ENCODE peak calls at places on chromosome 16, in five cellular contexts. N, G, A, Q and I are unnamed samples.

GRCh38 chr16:78303946-78304345 is 204.5 kb downstream of the WWOX start:
- DNase-seq in N (no peak), G (no peak), A (no peak), Q (no peak), I (peak)

GRCh38 chr16:11327277-11328171 is 17.7 kb upstream of the RMI2 start:
- DNase-seq in N (no peak), G (no peak), A (no peak), Q (no peak), I (no peak)

GRCh38 chr16:66484453-66485213 is 57.5 kb downstream of the BEAN1 start:
- DNase-seq in N (no peak), G (no peak), A (no peak), Q (no peak), I (no peak)

GRCh38 chr16:62254847-62255246 is 218.6 kb upstream of the CDH8 start:
- DNase-seq in N (no peak), G (no peak), A (no peak), Q (no peak), I (no peak)

GRCh38 chr16:29815032-29815721 is 775 bp upstream of the PAGR1 start:
- DNase-seq in N (no peak), G (no peak), A (no peak), Q (no peak), I (no peak)

GRCh38 chr16:81838794-81839193 is 59.7 kb downstream of the PLCG2 start:
- DNase-seq in N (no peak), G (no peak), A (no peak), Q (no peak), I (no peak)

GRCh38 chr16:66406534-66407368 is 20.3 kb upstream of the BEAN1 start:
- DNase-seq in N (peak), G (no peak), A (peak), Q (peak), I (peak)

GRCh38 chr16:28218109-28218508 is 6.3 kb upstream of the XPO6 start:
- DNase-seq in N (peak), G (peak), A (peak), Q (peak), I (no peak)

GRCh38 chr16:12513057-12513790 is 290.5 kb downstream of the CPPED1 start:
- DNase-seq in N (no peak), G (no peak), A (no peak), Q (no peak), I (no peak)

GRCh38 chr16:525520-526180 is 1.9 kb upstream of the CAPN15 start:
- DNase-seq in N (no peak), G (peak), A (no peak), Q (no peak), I (no peak)

GRCh38 chr16:82192665-82193064 is 22.6 kb upstream of the MPHOSPH6 start:
- DNase-seq in N (peak), G (peak), A (no peak), Q (no peak), I (no peak)

GRCh38 chr16:50462793-50463507 is 85.2 kb upstream of the NKD1 start:
- DNase-seq in N (no peak), G (no peak), A (peak), Q (no peak), I (no peak)

GRCh38 chr16:50675686-50676610 is 5.2 kb downstream of the SNX20 start:
- DNase-seq in N (no peak), G (no peak), A (no peak), Q (peak), I (no peak)

GRCh38 chr16:75260856-75261589 is 9.6 kb upstream of the BCAR1 start:
- DNase-seq in N (no peak), G (no peak), A (no peak), Q (no peak), I (no peak)

GRCh38 chr16:138049-138417 is 440 bp downstream of the NPRL3 start:
- DNase-seq in N (no peak), G (no peak), A (no peak), Q (no peak), I (no peak)

GRCh38 chr16:21021316-21021715 is 120.7 kb downstream of the LYRM1 start:
- DNase-seq in N (no peak), G (no peak), A (no peak), Q (no peak), I (no peak)

GRCh38 chr16:86462334-86463084 is 47.8 kb upstream of the FOXF1 start:
- DNase-seq in N (no peak), G (peak), A (no peak), Q (no peak), I (no peak)

GRCh38 chr16:86466695-86467406 is 43.5 kb upstream of the FOXF1 start:
- DNase-seq in N (no peak), G (peak), A (no peak), Q (no peak), I (no peak)

GRCh38 chr16:86467490-86467889 is 42.8 kb upstream of the FOXF1 start:
- DNase-seq in N (no peak), G (no peak), A (no peak), Q (no peak), I (no peak)

GRCh38 chr16:86464044-86464443 is 46.3 kb upstream of the FOXF1 start:
- DNase-seq in N (no peak), G (no peak), A (no peak), Q (no peak), I (no peak)

DNA sequence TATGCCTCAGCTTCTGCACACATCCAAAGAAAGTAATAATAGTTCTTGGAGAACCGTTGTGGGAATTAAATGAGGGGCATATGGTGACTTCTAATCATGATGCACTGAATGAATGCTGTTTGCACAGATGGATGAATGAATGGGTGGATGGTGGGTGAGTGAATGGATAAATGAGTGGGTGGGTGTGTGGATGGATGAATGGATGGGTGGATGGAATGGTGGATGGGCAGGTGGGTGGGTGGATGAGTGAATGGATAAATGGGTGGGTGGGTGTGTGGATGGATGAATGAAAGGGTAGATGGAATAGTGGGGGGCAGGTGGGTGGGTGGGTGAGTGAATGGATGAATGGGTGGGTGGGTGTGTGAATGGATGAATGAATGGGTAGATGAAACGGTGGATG is 44.9 kb upstream of the FOXF1 start:
- DNase-seq in N (no peak), G (no peak), A (no peak), Q (no peak), I (no peak)
- H3K4me3 ChIP-seq in N (no peak), G (no peak), A (no peak), Q (no peak), I (no peak)

DNA sequence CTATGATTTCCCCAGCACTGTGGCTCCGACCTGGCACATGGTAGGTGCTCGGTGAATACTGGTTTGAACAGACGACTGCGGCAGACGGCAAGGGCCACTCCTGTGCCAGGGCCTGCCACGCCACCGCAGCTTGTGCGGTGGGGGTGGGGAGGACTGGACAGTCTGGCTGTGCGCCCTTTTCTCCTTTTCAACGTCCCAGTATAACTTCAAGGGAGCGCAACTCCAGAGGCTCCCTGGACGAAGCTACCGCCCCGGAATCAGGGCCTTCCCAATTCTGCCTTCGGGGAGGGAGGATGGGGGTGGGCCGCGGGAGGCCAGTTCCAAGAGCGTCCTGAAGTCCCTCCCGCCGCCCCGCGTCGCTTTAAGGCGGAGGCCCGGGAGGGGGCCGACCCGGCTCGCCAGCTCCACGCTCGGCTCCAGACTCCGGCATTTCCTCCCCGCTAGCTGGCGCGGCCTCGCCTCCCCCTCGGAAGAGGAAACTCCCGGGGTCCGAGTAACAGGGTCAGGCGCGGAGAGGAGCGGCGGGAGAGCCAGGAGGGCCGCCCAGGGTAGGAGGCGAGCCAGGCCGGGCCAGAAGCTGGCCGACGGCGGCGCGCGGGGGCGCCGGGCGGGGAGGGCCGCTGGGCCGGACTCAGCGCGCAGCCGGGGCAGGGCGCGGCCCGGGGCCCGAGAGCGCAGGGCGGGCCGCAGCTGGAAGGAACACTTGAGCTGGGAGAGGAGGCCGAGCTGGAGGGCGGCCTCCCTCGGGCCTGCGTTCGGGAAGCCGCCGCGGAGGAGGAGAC is at the start of gene ITPRIPL2:
- DNase-seq in N (no peak), G (no peak), A (peak), Q (peak), I (no peak)
- H3K4me3 ChIP-seq in N (no peak), G (peak), A (peak), Q (peak), I (no peak)

GRCh38 chr16:73368715-73369114 is 320.8 kb upstream of the ZFHX3 start:
- DNase-seq in N (no peak), G (no peak), A (no peak), Q (no peak), I (no peak)

GRCh38 chr16:73364413-73364812 is 316.5 kb upstream of the ZFHX3 start:
- DNase-seq in N (no peak), G (no peak), A (no peak), Q (no peak), I (no peak)

GRCh38 chr16:73361061-73361460 is 313.1 kb upstream of the ZFHX3 start:
- DNase-seq in N (no peak), G (no peak), A (no peak), Q (no peak), I (no peak)

GRCh38 chr16:73369841-73370240 is 321.9 kb upstream of the ZFHX3 start:
- DNase-seq in N (no peak), G (no peak), A (no peak), Q (no peak), I (no peak)

DNA sequence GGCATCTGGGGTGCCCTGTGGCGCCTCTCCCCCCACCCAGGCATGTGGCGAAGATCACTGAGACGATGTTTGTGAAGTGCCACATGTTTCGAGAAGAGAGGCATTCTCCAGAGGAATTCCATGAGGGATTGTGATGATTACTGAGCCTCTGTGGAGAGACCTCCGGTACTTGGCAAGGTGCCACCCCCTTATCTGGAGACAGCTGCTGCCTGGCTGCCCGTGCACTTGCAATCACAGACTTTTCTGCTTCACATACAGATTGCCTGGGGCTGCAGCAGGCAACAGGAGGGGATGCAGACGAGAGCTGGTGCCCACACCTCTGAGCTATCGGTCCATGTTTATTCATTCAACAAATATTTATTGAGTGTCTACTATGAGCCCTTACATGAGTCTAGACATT is 317.1 kb upstream of the ZFHX3 start:
- DNase-seq in N (no peak), G (peak), A (peak), Q (no peak), I (no peak)
- H3K4me3 ChIP-seq in N (no peak), G (no peak), A (no peak), Q (no peak), I (no peak)

GRCh38 chr16:19118938-19119431 is 5.2 kb downstream of the ITPRIPL2 start:
- DNase-seq in N (no peak), G (peak), A (no peak), Q (no peak), I (no peak)

GRCh38 chr16:19116711-19117449 is 3.1 kb downstream of the ITPRIPL2 start:
- DNase-seq in N (no peak), G (no peak), A (no peak), Q (no peak), I (peak)

GRCh38 chr16:19123535-19124178 is 9.9 kb downstream of the ITPRIPL2 start:
- DNase-seq in N (no peak), G (no peak), A (peak), Q (peak), I (peak)

GRCh38 chr16:19115148-19116021 is 1.6 kb downstream of the ITPRIPL2 start:
- DNase-seq in N (no peak), G (no peak), A (no peak), Q (no peak), I (no peak)

DNA sequence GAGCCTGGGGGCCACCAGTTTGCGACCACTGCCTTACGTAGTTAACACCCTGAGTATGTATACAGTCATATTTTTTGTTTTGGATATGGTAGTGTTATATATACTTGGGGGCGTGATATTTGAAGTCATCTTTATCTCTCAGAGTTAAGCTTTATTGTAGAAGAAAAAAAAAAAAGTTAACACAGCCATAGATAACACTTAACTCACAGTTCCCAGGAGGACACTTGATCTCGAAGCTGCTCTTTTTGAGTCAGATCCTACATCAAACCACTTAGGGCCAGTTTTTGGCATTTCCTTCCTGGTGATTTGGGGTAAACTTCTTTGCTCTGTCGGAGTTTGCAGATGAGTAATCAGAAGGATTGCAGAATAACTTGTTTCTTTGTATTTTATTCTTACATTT is 5.8 kb downstream of the ITPRIPL2 start:
- DNase-seq in N (no peak), G (peak), A (no peak), Q (no peak), I (no peak)
- H3K4me3 ChIP-seq in N (no peak), G (peak), A (peak), Q (no peak), I (no peak)

GRCh38 chr16:16033208-16033717 is 83.8 kb downstream of the ABCC1 start:
- DNase-seq in N (peak), G (no peak), A (no peak), Q (no peak), I (no peak)
- H3K4me3 ChIP-seq in N (no peak), G (no peak), A (no peak), Q (no peak), I (no peak)

DNA sequence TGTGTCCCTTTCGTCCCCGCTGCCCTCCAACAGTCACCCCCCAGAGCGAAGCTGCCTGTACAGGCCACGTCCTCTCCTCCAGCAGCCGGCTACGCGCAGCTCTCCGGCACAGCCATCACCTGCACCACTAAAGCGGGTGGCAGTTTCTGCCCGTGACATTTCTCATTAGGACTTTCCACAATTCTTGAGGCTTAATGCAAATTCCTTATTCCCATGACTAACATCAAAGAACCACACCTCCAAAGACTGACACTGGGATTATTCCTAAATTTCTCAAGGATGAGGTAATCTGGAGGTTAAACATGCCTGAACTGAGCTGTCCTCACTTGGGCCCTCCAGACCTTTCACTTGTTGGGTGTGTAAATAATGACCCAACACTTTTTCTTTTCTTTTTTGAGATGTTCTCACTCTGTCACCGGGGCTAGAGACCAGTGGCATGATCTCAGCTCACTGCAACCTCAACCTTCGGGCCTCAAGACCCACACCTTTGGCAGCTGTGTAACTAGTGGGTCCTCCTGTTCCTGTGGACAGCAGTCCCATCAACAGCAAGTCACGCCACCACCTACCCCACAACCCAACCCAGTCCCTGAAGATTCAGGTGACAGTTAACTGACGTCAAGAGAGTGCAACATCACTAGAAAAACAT is 11.7 kb downstream of the ANKRD11 start:
- DNase-seq in N (no peak), G (no peak), A (no peak), Q (no peak), I (no peak)
- H3K4me3 ChIP-seq in N (peak), G (no peak), A (no peak), Q (no peak), I (no peak)

GRCh38 chr16:71893888-71894228 is 1.5 kb upstream of the IST1 start:
- DNase-seq in N (no peak), G (no peak), A (no peak), Q (no peak), I (no peak)
- H3K4me3 ChIP-seq in N (peak), G (peak), A (peak), Q (peak), I (no peak)

DNA sequence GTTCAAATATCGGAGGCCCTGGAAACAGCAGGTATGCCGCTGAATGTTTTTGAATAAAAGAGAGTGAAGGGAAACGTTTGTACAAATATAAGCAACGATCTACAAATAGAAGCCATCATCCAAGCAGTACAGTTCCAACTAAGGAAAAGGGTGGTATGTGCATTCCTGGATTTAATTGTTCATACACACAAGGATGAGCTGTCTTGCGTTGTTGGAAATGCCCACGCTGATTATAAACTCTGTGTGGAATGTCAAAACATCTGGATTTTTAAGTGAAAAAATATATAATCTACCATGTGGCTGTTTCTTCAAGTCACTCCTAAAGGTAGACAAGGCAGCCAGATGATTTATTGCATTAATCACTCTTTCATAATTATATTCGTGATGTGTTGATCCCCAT is 191.8 kb upstream of the HSBP1 start:
- DNase-seq in N (no peak), G (no peak), A (no peak), Q (no peak), I (no peak)
- H3K4me3 ChIP-seq in N (no peak), G (no peak), A (no peak), Q (no peak), I (no peak)

DNA sequence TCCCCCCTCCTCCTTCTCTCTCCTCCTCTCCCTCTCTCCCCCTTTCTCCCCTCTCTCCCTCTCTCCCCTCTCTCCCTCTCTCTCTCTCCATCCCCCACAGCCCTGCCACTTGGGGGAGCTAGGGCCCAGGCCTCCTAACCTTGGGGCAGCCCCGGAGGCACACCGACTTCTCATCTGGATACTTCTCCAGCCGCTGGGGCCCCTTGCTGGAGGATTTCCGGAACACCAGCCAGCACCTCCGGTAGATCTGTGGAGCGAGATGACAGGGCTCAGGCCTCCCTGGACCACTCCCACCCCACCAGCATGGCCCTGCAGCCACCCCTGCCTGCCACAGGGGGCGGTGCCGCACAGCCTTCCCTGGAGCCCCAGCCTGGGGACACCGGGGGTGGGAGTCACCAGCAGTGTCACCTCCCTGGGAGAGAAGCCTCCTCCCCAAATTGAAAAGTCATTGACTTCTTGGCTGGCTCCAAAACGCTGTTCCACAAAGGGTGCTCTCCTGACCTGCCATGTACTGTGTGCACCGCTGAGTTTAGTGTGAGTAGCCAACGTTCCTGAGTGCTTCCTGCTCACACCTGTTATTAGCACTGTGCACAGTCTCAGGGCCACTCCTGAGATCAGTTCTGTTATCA is 10.5 kb downstream of the DOK4 start:
- DNase-seq in N (peak), G (no peak), A (no peak), Q (no peak), I (no peak)
- H3K4me3 ChIP-seq in N (peak), G (no peak), A (no peak), Q (no peak), I (no peak)